ENCODE peak calls at places on chromosomes 3 and 15, in ten cellular contexts. C is HT-29, I is iPS DF 6.9, L is left ventricle myocardium inferior, V is endothelial cell, T is A172, B is psoas muscle, E is HFFc6, Z is NCI-H146, A is foreskin fibroblast. X is an unnamed sample.

GRCh38 chr15:36988947-36989346 is 111.4 kb downstream of the MEIS2 start:
- DNase-seq in C (no peak), B (no peak), V (no peak), L (no peak), Z (no peak), E (no peak), A (no peak), T (no peak), I (no peak), X (no peak)

GRCh38 chr15:40044717-40045571 is 6.0 kb upstream of the SRP14 start:
- DNase-seq in B (peak; percentile 93), Z (peak; percentile 72), I (no peak), V (peak; percentile 83), A (peak; percentile 94), T (peak; percentile 76), C (peak; percentile 93), L (peak; percentile 89), E (peak; percentile 74), X (peak; percentile 84)

GRCh38 chr15:92813440-92813839 is 86.7 kb upstream of the CHD2 start:
- DNase-seq in I (no peak), A (no peak), C (no peak), Z (no peak), T (no peak), B (no peak), L (no peak), E (no peak), V (no peak), X (no peak)

GRCh38 chr15:43942157-43942556 is 115.4 kb downstream of the WDR76 start:
- DNase-seq in V (no peak), A (no peak), E (no peak), L (no peak), T (no peak), Z (no peak), B (no peak), I (no peak), C (no peak), X (no peak)

GRCh38 chr3:179401561-179401960 is 49.7 kb downstream of the GNB4 start:
- DNase-seq in B (no peak), Z (no peak), E (no peak), C (no peak), V (no peak), L (no peak), T (no peak), A (no peak), I (no peak), X (no peak)

GRCh38 chr3:112676659-112677234 is 35.8 kb upstream of the CCDC80 start:
- DNase-seq in Z (peak; percentile 41), I (no peak), C (peak; percentile 84), E (peak; percentile 97), T (peak; percentile 95), V (no peak), B (peak; percentile 61), L (peak; percentile 29), A (peak; percentile 98), X (no peak)

GRCh38 chr3:177694316-177694715 is 497.0 kb upstream of the TBL1XR1 start:
- DNase-seq in V (no peak), I (no peak), A (peak; percentile 83), L (no peak), B (no peak), E (no peak), Z (no peak), T (no peak), C (no peak), X (no peak)

GRCh38 chr3:73405853-73406252 is 218.9 kb downstream of the PDZRN3 start:
- DNase-seq in E (peak; percentile 32), I (no peak), Z (no peak), C (no peak), L (no peak), B (no peak), A (peak; percentile 75), T (no peak), V (no peak), X (no peak)